ENCODE peak calls at places on chromosomes 12 and 14, in ten cellular contexts. J is cardiac muscle cell; X is right cardiac atrium; R is stimulated activated CD8-positive, alpha-beta memory T cell treated with anti-CD3 and anti-CD28 coated beads, Interleukin-15, amount 100 ng/mL, for 24 hours; Y is activated CD8-positive, alpha-beta memory T cell treated with anti-CD3 and anti-CD28 coated beads for 24 hours; S is T-helper 22 cell; Z is anterior cingulate cortex; K is AG09309; O is stimulated activated CD4-positive, alpha-beta T cell treated with anti-CD3 and anti-CD28 coated beads, Interleukin-1b, Interleukin-23, amount 100 ng/mL, for 24 hours; N is activated naive CD4-positive, alpha-beta T cell treated with Interleukin-2 at 50 U/mL for 16 hours. Q is an unnamed sample.

GRCh38 chr12:92065018-92065499 is 80.6 kb downstream of the BTG1 start:
- DNase-seq in Z (no peak), X (no peak), S (peak), K (no peak), Y (no peak), N (peak), J (no peak), R (no peak), O (no peak), Q (no peak)

GRCh38 chr12:32895688-32896437 is 714 bp downstream of the PKP2 start:
- DNase-seq in Y (no peak), J (peak), R (no peak), K (no peak), O (no peak), Z (no peak), X (peak), S (no peak), N (no peak), Q (peak)

GRCh38 chr12:130761537-130762318 is 45.6 kb upstream of the RIMBP2 start:
- DNase-seq in J (peak), O (peak), X (peak), S (peak), N (peak), R (peak), K (peak), Y (peak), Z (peak), Q (peak)

GRCh38 chr12:127063339-127064090 is 1203.5 kb upstream of the TMEM132C start:
- DNase-seq in S (no peak), X (no peak), R (no peak), O (no peak), N (no peak), Y (no peak), Z (no peak), K (no peak), J (no peak), Q (no peak)

GRCh38 chr14:34554540-34555250 is 15.2 kb upstream of the EAPP start:
- DNase-seq in K (no peak), J (no peak), Z (no peak), N (peak), X (no peak), S (no peak), Y (no peak), R (no peak), O (no peak), Q (peak)

GRCh38 chr12:50132505-50133135 is 20.6 kb downstream of the COX14 start:
- DNase-seq in O (no peak), Z (no peak), J (peak), N (no peak), K (no peak), R (no peak), S (no peak), Y (peak), X (no peak), Q (peak)

GRCh38 chr14:81946808-81947798 is 413.4 kb upstream of the SEL1L start:
- DNase-seq in O (no peak), J (peak), X (peak), S (no peak), R (no peak), Y (no peak), Z (no peak), K (no peak), N (no peak), Q (peak)

GRCh38 chr14:23055621-23056256 is 1.6 kb downstream of the CDH24 start:
- DNase-seq in S (no peak), Y (no peak), J (peak), O (no peak), K (no peak), N (no peak), Z (no peak), X (no peak), R (no peak), Q (no peak)

GRCh38 chr12:112261559-112261958 is 120.7 kb downstream of the HECTD4 start:
- DNase-seq in O (no peak), S (no peak), N (no peak), R (no peak), J (no peak), Z (peak), X (no peak), K (no peak), Y (no peak), Q (peak)

GRCh38 chr14:54564799-54565235 is 2.1 kb upstream of the SAMD4A start:
- DNase-seq in Y (no peak), R (no peak), Z (no peak), J (peak), N (no peak), O (no peak), X (no peak), K (no peak), S (no peak), Q (no peak)

GRCh38 chr14:100654814-100655795 is 67.9 kb upstream of the BEGAIN start:
- DNase-seq in K (no peak), R (no peak), N (peak), O (no peak), X (no peak), Y (peak), S (peak), Z (no peak), J (no peak), Q (peak)

Q was measured in D341Med.